ENCODE peak calls at places on chromosomes 2 and 18, in ten cellular contexts. One of them, this sample, is unnamed.
A peak's percentile ranks its signal among the peaks of the same experiment; 100 is the strongest.

GRCh38 chr2:176582990-176583481 is 313.8 kb downstream of the MTX2 start:
- DNase-seq in tibial artery: peak; percentile 42
- DNase-seq in astrocyte: peak; percentile 98
- DNase-seq in lower lobe of right lung: no peak
- DNase-seq in GM23338: no peak
- DNase-seq in tibial nerve: no peak
- DNase-seq in fibroblast of lung: peak; percentile 89
- DNase-seq in PC-9: peak; percentile 93
- DNase-seq in IMR-90: peak; percentile 97
- DNase-seq in H9: no peak
- DNase-seq in this sample: peak; percentile 64

GRCh38 chr2:238383743-238384370 is 42.9 kb upstream of the ASB1 start:
- DNase-seq in tibial artery: no peak
- DNase-seq in astrocyte: no peak
- DNase-seq in lower lobe of right lung: no peak
- DNase-seq in GM23338: no peak
- DNase-seq in tibial nerve: no peak
- DNase-seq in fibroblast of lung: no peak
- DNase-seq in PC-9: no peak
- DNase-seq in IMR-90: no peak
- DNase-seq in H9: no peak
- DNase-seq in this sample: no peak

GRCh38 chr2:96330407-96330806 is 5.2 kb upstream of the NCAPH start:
- DNase-seq in tibial artery: no peak
- DNase-seq in astrocyte: peak; percentile 18
- DNase-seq in lower lobe of right lung: no peak
- DNase-seq in GM23338: no peak
- DNase-seq in tibial nerve: no peak
- DNase-seq in fibroblast of lung: peak; percentile 82
- DNase-seq in PC-9: peak; percentile 95
- DNase-seq in IMR-90: peak; percentile 84
- DNase-seq in H9: no peak
- DNase-seq in this sample: peak; percentile 83

GRCh38 chr18:48838921-48839818 is 111.6 kb downstream of the SMAD7 start:
- DNase-seq in tibial artery: no peak
- DNase-seq in astrocyte: peak; percentile 67
- DNase-seq in lower lobe of right lung: peak; percentile 43
- DNase-seq in GM23338: no peak
- DNase-seq in tibial nerve: no peak
- DNase-seq in fibroblast of lung: peak; percentile 62
- DNase-seq in PC-9: peak; percentile 78
- DNase-seq in IMR-90: peak; percentile 73
- DNase-seq in H9: no peak
- DNase-seq in this sample: peak; percentile 64

GRCh38 chr2:109402980-109403840 is 210.6 kb downstream of the SEPTIN10 start:
- DNase-seq in tibial artery: no peak
- DNase-seq in astrocyte: no peak
- DNase-seq in lower lobe of right lung: no peak
- DNase-seq in GM23338: no peak
- DNase-seq in tibial nerve: no peak
- DNase-seq in fibroblast of lung: no peak
- DNase-seq in PC-9: no peak
- DNase-seq in IMR-90: no peak
- DNase-seq in H9: no peak
- DNase-seq in this sample: no peak

GRCh38 chr2:220078439-220078838 is 451.0 kb downstream of the SLC4A3 start:
- DNase-seq in tibial artery: no peak
- DNase-seq in astrocyte: peak; percentile 75
- DNase-seq in lower lobe of right lung: no peak
- DNase-seq in GM23338: no peak
- DNase-seq in tibial nerve: no peak
- DNase-seq in fibroblast of lung: peak; percentile 33
- DNase-seq in PC-9: no peak
- DNase-seq in IMR-90: peak; percentile 44
- DNase-seq in H9: no peak
- DNase-seq in this sample: no peak

GRCh38 chr18:11883153-11883552 is 25.0 kb downstream of the MPPE1 start:
- DNase-seq in tibial artery: no peak
- DNase-seq in astrocyte: no peak
- DNase-seq in lower lobe of right lung: no peak
- DNase-seq in GM23338: no peak
- DNase-seq in tibial nerve: no peak
- DNase-seq in fibroblast of lung: no peak
- DNase-seq in PC-9: no peak
- DNase-seq in IMR-90: peak; percentile 41
- DNase-seq in H9: no peak
- DNase-seq in this sample: no peak

GRCh38 chr2:168550670-168551069 is 94.6 kb downstream of the CERS6 start:
- DNase-seq in tibial artery: peak; percentile 48
- DNase-seq in astrocyte: no peak
- DNase-seq in lower lobe of right lung: peak; percentile 66
- DNase-seq in GM23338: peak; percentile 43
- DNase-seq in tibial nerve: no peak
- DNase-seq in fibroblast of lung: no peak
- DNase-seq in PC-9: no peak
- DNase-seq in IMR-90: no peak
- DNase-seq in H9: peak; percentile 61
- DNase-seq in this sample: no peak

GRCh38 chr2:222610746-222611145 is 45.1 kb downstream of the FARSB start:
- DNase-seq in tibial artery: no peak
- DNase-seq in astrocyte: no peak
- DNase-seq in lower lobe of right lung: no peak
- DNase-seq in GM23338: no peak
- DNase-seq in tibial nerve: no peak
- DNase-seq in fibroblast of lung: peak; percentile 32
- DNase-seq in PC-9: no peak
- DNase-seq in IMR-90: peak; percentile 12
- DNase-seq in H9: no peak
- DNase-seq in this sample: no peak

GRCh38 chr2:169572821-169573159 is 875 bp downstream of the FASTKD1 start:
- DNase-seq in tibial artery: no peak
- DNase-seq in astrocyte: no peak
- DNase-seq in lower lobe of right lung: no peak
- DNase-seq in GM23338: no peak
- DNase-seq in tibial nerve: no peak
- DNase-seq in fibroblast of lung: peak; percentile 6
- DNase-seq in PC-9: no peak
- DNase-seq in IMR-90: no peak
- DNase-seq in H9: no peak
- DNase-seq in this sample: no peak

GRCh38 chr2:229339613-229340012 is 68.5 kb upstream of the PID1 start:
- DNase-seq in tibial artery: no peak
- DNase-seq in astrocyte: peak; percentile 31
- DNase-seq in lower lobe of right lung: no peak
- DNase-seq in GM23338: no peak
- DNase-seq in tibial nerve: no peak
- DNase-seq in fibroblast of lung: peak; percentile 48
- DNase-seq in PC-9: no peak
- DNase-seq in IMR-90: no peak
- DNase-seq in H9: no peak
- DNase-seq in this sample: no peak

GRCh38 chr2:31475692-31476091 is 61.1 kb upstream of the XDH start:
- DNase-seq in tibial artery: no peak
- DNase-seq in astrocyte: peak; percentile 49
- DNase-seq in lower lobe of right lung: no peak
- DNase-seq in GM23338: no peak
- DNase-seq in tibial nerve: no peak
- DNase-seq in fibroblast of lung: peak; percentile 12
- DNase-seq in PC-9: peak; percentile 53
- DNase-seq in IMR-90: peak; percentile 76
- DNase-seq in H9: no peak
- DNase-seq in this sample: peak; percentile 54

GRCh38 chr2:15943914-15944313 is 3.6 kb downstream of the MYCN start:
- DNase-seq in tibial artery: no peak
- DNase-seq in astrocyte: no peak
- DNase-seq in lower lobe of right lung: no peak
- DNase-seq in GM23338: no peak
- DNase-seq in tibial nerve: no peak
- DNase-seq in fibroblast of lung: peak; percentile 13
- DNase-seq in PC-9: no peak
- DNase-seq in IMR-90: no peak
- DNase-seq in H9: no peak
- DNase-seq in this sample: no peak

GRCh38 chr18:36717422-36718110 is 111.2 kb downstream of the TPGS2 start:
- DNase-seq in tibial artery: no peak
- DNase-seq in astrocyte: no peak
- DNase-seq in lower lobe of right lung: no peak
- DNase-seq in GM23338: no peak
- DNase-seq in tibial nerve: no peak
- DNase-seq in fibroblast of lung: no peak
- DNase-seq in PC-9: no peak
- DNase-seq in IMR-90: no peak
- DNase-seq in H9: no peak
- DNase-seq in this sample: no peak

GRCh38 chr2:175844169-175844568 is 157.9 kb downstream of the LNPK start:
- DNase-seq in tibial artery: no peak
- DNase-seq in astrocyte: peak; percentile 81
- DNase-seq in lower lobe of right lung: no peak
- DNase-seq in GM23338: peak; percentile 59
- DNase-seq in tibial nerve: no peak
- DNase-seq in fibroblast of lung: peak; percentile 49
- DNase-seq in PC-9: peak; percentile 73
- DNase-seq in IMR-90: peak; percentile 78
- DNase-seq in H9: no peak
- DNase-seq in this sample: peak; percentile 74

GRCh38 chr2:100852999-100853908 is 33.3 kb downstream of the NPAS2 start:
- DNase-seq in tibial artery: no peak
- DNase-seq in astrocyte: no peak
- DNase-seq in lower lobe of right lung: no peak
- DNase-seq in GM23338: peak; percentile 27
- DNase-seq in tibial nerve: no peak
- DNase-seq in fibroblast of lung: peak; percentile 56
- DNase-seq in PC-9: peak; percentile 75
- DNase-seq in IMR-90: peak; percentile 34
- DNase-seq in H9: peak; percentile 56
- DNase-seq in this sample: no peak

GRCh38 chr18:37299471-37300304 is 265.9 kb downstream of the CELF4 start:
- DNase-seq in tibial artery: peak; percentile 90
- DNase-seq in astrocyte: peak; percentile 94
- DNase-seq in lower lobe of right lung: peak; percentile 81
- DNase-seq in GM23338: peak; percentile 27
- DNase-seq in tibial nerve: peak; percentile 72
- DNase-seq in fibroblast of lung: peak; percentile 97
- DNase-seq in PC-9: peak; percentile 88
- DNase-seq in IMR-90: peak; percentile 93
- DNase-seq in H9: no peak
- DNase-seq in this sample: peak; percentile 91

GRCh38 chr2:72955188-72956049 is 38.1 kb downstream of the EMX1 start:
- DNase-seq in tibial artery: no peak
- DNase-seq in astrocyte: no peak
- DNase-seq in lower lobe of right lung: no peak
- DNase-seq in GM23338: no peak
- DNase-seq in tibial nerve: no peak
- DNase-seq in fibroblast of lung: no peak
- DNase-seq in PC-9: no peak
- DNase-seq in IMR-90: no peak
- DNase-seq in H9: no peak
- DNase-seq in this sample: no peak

GRCh38 chr18:4203525-4203924 is 251.6 kb downstream of the DLGAP1 start:
- DNase-seq in tibial artery: no peak
- DNase-seq in astrocyte: no peak
- DNase-seq in lower lobe of right lung: no peak
- DNase-seq in GM23338: no peak
- DNase-seq in tibial nerve: no peak
- DNase-seq in fibroblast of lung: no peak
- DNase-seq in PC-9: no peak
- DNase-seq in IMR-90: no peak
- DNase-seq in H9: no peak
- DNase-seq in this sample: no peak
- H3K27ac ChIP-seq in tibial artery: no peak overlapping the region
- H3K27ac ChIP-seq in astrocyte: no peak overlapping the region
- H3K27ac ChIP-seq in lower lobe of right lung: no peak overlapping the region
- H3K27ac ChIP-seq in GM23338: no peak overlapping the region
- H3K27ac ChIP-seq in tibial nerve: no peak overlapping the region
- H3K27ac ChIP-seq in fibroblast of lung: no peak overlapping the region
- H3K27ac ChIP-seq in PC-9: no peak overlapping the region
- H3K27ac ChIP-seq in IMR-90: no peak overlapping the region
- H3K27ac ChIP-seq in H9: no peak overlapping the region
- H3K27ac ChIP-seq in this sample: no peak overlapping the region

GRCh38 chr2:63820969-63821368 is 20.7 kb upstream of the UGP2 start:
- DNase-seq in tibial artery: no peak
- DNase-seq in astrocyte: no peak
- DNase-seq in lower lobe of right lung: no peak
- DNase-seq in GM23338: no peak
- DNase-seq in tibial nerve: no peak
- DNase-seq in fibroblast of lung: no peak
- DNase-seq in PC-9: no peak
- DNase-seq in IMR-90: no peak
- DNase-seq in H9: no peak
- DNase-seq in this sample: no peak
- H3K4me1 ChIP-seq in tibial artery: peaks cover 17% of the 10 kb centered on the region
- H3K4me1 ChIP-seq in astrocyte: no peaks in the 10 kb centered on the region
- H3K4me1 ChIP-seq in lower lobe of right lung: no peaks in the 10 kb centered on the region
- H3K4me1 ChIP-seq in GM23338: peaks cover 11% of the 10 kb centered on the region
- H3K4me1 ChIP-seq in tibial nerve: no peaks in the 10 kb centered on the region
- H3K4me1 ChIP-seq in fibroblast of lung: no peaks in the 10 kb centered on the region
- H3K4me1 ChIP-seq in PC-9: peaks cover 9% of the 10 kb centered on the region
- H3K4me1 ChIP-seq in IMR-90: peaks cover 4% of the 10 kb centered on the region
- H3K4me1 ChIP-seq in H9: no peaks in the 10 kb centered on the region
- H3K4me1 ChIP-seq in this sample: no peaks in the 10 kb centered on the region

DNA sequence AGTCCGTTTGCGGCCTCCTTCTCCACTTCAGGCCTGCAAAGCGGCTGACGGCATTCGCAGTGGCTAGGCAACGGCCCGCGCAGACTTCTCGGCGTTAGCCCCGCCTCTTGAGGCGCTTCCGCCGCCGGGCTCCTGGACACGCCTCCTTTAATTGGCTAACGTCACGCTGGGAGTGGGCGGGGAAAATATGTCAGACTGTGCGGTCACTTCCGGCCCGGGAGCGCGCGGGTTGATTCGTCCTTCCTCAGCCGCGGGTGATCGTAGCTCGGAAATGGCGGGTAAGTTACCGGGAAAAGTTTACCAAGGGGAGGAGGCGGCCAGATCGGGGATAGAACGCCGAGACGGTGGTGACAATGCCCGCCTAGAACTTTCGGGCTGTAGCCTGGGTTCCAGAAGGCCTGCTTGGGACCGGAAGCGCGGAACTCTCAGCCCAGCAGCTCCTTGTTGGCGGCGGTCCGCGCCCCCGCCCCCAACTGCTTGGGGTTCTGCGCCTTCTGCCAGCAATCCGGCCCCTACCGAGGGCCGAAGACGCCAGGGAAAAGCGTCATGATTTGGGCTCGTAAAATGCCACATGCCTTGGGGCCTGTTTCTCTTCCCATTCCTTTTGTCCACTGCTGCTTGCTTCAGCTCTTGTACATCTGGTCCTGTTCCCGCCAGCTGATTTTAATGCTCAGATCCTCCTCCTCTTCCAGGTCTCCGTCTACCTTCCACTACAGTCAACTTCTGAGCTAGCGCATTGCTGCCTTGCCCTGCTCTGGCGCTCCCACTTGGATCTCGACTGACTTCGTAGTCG is at the start of gene HAT1:
- DNase-seq in tibial artery: peak; percentile 96
- DNase-seq in astrocyte: peak; percentile 92
- DNase-seq in lower lobe of right lung: peak; percentile 98
- DNase-seq in GM23338: peak; percentile 99
- DNase-seq in tibial nerve: peak; percentile 95
- DNase-seq in fibroblast of lung: peak; percentile 98
- DNase-seq in PC-9: peak; percentile 98
- DNase-seq in IMR-90: peak; percentile 98
- DNase-seq in H9: peak; percentile 97
- DNase-seq in this sample: peak; percentile 93
- TF ChIP-seq CTCF in tibial artery: no peak
- TF ChIP-seq CTCF in astrocyte: no peak
- TF ChIP-seq CTCF in lower lobe of right lung: no peak
- TF ChIP-seq CTCF in GM23338: no peak
- TF ChIP-seq CTCF in tibial nerve: no peak
- TF ChIP-seq CTCF in fibroblast of lung: no peak
- TF ChIP-seq CTCF in PC-9: no peak
- TF ChIP-seq CTCF in IMR-90: no peak
- TF ChIP-seq CTCF in H9: no peak
- TF ChIP-seq CTCF in this sample: peak; percentile 3

GRCh38 chr18:50091495-50092249 is 103.3 kb downstream of the MYO5B start:
- DNase-seq in tibial artery: no peak
- DNase-seq in astrocyte: peak; percentile 14
- DNase-seq in lower lobe of right lung: no peak
- DNase-seq in GM23338: no peak
- DNase-seq in tibial nerve: no peak
- DNase-seq in fibroblast of lung: no peak
- DNase-seq in PC-9: no peak
- DNase-seq in IMR-90: no peak
- DNase-seq in H9: no peak
- DNase-seq in this sample: no peak
- H3K27ac ChIP-seq in tibial artery: no peak overlapping the region
- H3K27ac ChIP-seq in astrocyte: no peak overlapping the region
- H3K27ac ChIP-seq in lower lobe of right lung: no peak overlapping the region
- H3K27ac ChIP-seq in GM23338: peak overlapping the region; percentile 75
- H3K27ac ChIP-seq in tibial nerve: no peak overlapping the region
- H3K27ac ChIP-seq in fibroblast of lung: no peak overlapping the region
- H3K27ac ChIP-seq in PC-9: no peak overlapping the region
- H3K27ac ChIP-seq in IMR-90: no peak overlapping the region
- H3K27ac ChIP-seq in H9: no peak overlapping the region
- H3K27ac ChIP-seq in this sample: no peak overlapping the region